ENCODE peak calls at places on chromosomes 2 and 18, in five cellular contexts. K is CD8-positive, alpha-beta T cell; A is AG10803; E is hepatocyte; D is HFF-Myc. G is an unnamed sample.

GRCh38 chr2:75607988-75608683 is 38.4 kb upstream of the MRPL19 start:
- DNase-seq in K (no peak), A (no peak), E (no peak), D (no peak), G (no peak)

GRCh38 chr2:224969633-224970292 is 72.5 kb downstream of the DOCK10 start:
- DNase-seq in K (no peak), A (no peak), E (no peak), D (no peak), G (no peak)

GRCh38 chr2:241279413-241279812 is 36.1 kb downstream of the HDLBP start:
- DNase-seq in K (no peak), A (no peak), E (no peak), D (no peak), G (no peak)

GRCh38 chr2:7704296-7704865 is 787.2 kb downstream of the RNF144A start:
- DNase-seq in K (no peak), A (peak), E (no peak), D (no peak), G (no peak)

GRCh38 chr2:198219292-198219691 is 414.9 kb downstream of the PLCL1 start:
- DNase-seq in K (no peak), A (no peak), E (no peak), D (no peak), G (no peak)

GRCh38 chr2:196279496-196279895 is 108.1 kb upstream of the STK17B start:
- DNase-seq in K (no peak), A (peak), E (no peak), D (no peak), G (no peak)

GRCh38 chr2:149858916-149859634 is 271.5 kb upstream of the MMADHC start:
- DNase-seq in K (no peak), A (peak), E (no peak), D (peak), G (no peak)

GRCh38 chr2:142037051-142037450 is 93.8 kb downstream of the LRP1B start:
- DNase-seq in K (no peak), A (peak), E (peak), D (peak), G (no peak)

GRCh38 chr2:232982926-232983668 is 30.0 kb downstream of the NGEF start:
- DNase-seq in K (no peak), A (no peak), E (no peak), D (no peak), G (no peak)

GRCh38 chr2:113848758-113849460 is 41.0 kb upstream of the ACTR3 start:
- DNase-seq in K (no peak), A (peak), E (peak), D (no peak), G (no peak)

GRCh38 chr2:85400541-85400940 is 9.6 kb downstream of the CAPG start:
- DNase-seq in K (no peak), A (no peak), E (no peak), D (no peak), G (no peak)

GRCh38 chr18:13565228-13565627 is 161.1 kb downstream of the FAM210A start:
- DNase-seq in K (no peak), A (no peak), E (no peak), D (no peak), G (no peak)

GRCh38 chr18:22691988-22692710 is 241.0 kb upstream of the RBBP8 start:
- DNase-seq in K (no peak), A (peak), E (peak), D (peak), G (peak)

GRCh38 chr2:109378682-109379081 is 235.1 kb downstream of the SEPTIN10 start:
- DNase-seq in K (no peak), A (no peak), E (no peak), D (no peak), G (no peak)

GRCh38 chr18:12271376-12272235 is 17.4 kb downstream of the CIDEA start:
- DNase-seq in K (peak), A (peak), E (peak), D (no peak), G (no peak)

GRCh38 chr18:31410716-31411483 is 34.3 kb downstream of the DSG4 start:
- DNase-seq in K (no peak), A (no peak), E (no peak), D (no peak), G (no peak)

GRCh38 chr2:230694241-230694640 is 18.4 kb upstream of the CAB39 start:
- DNase-seq in K (no peak), A (no peak), E (no peak), D (no peak), G (no peak)

GRCh38 chr2:95372845-95373244 is 29.7 kb upstream of the FAHD2A start:
- DNase-seq in K (no peak), A (no peak), E (no peak), D (no peak), G (no peak)

GRCh38 chr2:209977386-209978239 is 24.8 kb upstream of the RPE start:
- DNase-seq in K (no peak), A (peak), E (peak), D (peak), G (peak)

GRCh38 chr2:10433264-10433947 is 14.7 kb downstream of the ODC1 start:
- DNase-seq in K (no peak), A (no peak), E (no peak), D (no peak), G (no peak)

GRCh38 chr2:241503776-241504392 is 4.5 kb downstream of the STK25 start:
- DNase-seq in K (no peak), A (no peak), E (no peak), D (no peak), G (no peak)

GRCh38 chr2:191209346-191209745 is 35.9 kb upstream of the MYO1B start:
- DNase-seq in K (no peak), A (peak), E (no peak), D (no peak), G (no peak)

GRCh38 chr2:241724259-241724974 is 10.0 kb upstream of the D2HGDH start:
- DNase-seq in K (no peak), A (no peak), E (no peak), D (no peak), G (no peak)

GRCh38 chr2:164808776-164809175 is 32.8 kb downstream of the COBLL1 start:
- DNase-seq in K (no peak), A (peak), E (no peak), D (no peak), G (no peak)

GRCh38 chr2:164515746-164516145 is 105.5 kb downstream of the GRB14 start:
- DNase-seq in K (no peak), A (no peak), E (no peak), D (no peak), G (no peak)

GRCh38 chr2:27278010-27278409 is 2.8 kb downstream of the DNAJC5G start:
- DNase-seq in K (no peak), A (no peak), E (no peak), D (no peak), G (no peak)

GRCh38 chr2:50953021-50953420 is 78.9 kb downstream of the NRXN1 start:
- DNase-seq in K (no peak), A (peak), E (no peak), D (no peak), G (no peak)

GRCh38 chr18:5707586-5707985 is 163.8 kb upstream of the EPB41L3 start:
- DNase-seq in K (no peak), A (no peak), E (no peak), D (no peak), G (no peak)

GRCh38 chr2:219252900-219253752 is at the start of gene TUBA4B:
- DNase-seq in K (no peak), A (no peak), E (peak), D (no peak), G (no peak)

DNA sequence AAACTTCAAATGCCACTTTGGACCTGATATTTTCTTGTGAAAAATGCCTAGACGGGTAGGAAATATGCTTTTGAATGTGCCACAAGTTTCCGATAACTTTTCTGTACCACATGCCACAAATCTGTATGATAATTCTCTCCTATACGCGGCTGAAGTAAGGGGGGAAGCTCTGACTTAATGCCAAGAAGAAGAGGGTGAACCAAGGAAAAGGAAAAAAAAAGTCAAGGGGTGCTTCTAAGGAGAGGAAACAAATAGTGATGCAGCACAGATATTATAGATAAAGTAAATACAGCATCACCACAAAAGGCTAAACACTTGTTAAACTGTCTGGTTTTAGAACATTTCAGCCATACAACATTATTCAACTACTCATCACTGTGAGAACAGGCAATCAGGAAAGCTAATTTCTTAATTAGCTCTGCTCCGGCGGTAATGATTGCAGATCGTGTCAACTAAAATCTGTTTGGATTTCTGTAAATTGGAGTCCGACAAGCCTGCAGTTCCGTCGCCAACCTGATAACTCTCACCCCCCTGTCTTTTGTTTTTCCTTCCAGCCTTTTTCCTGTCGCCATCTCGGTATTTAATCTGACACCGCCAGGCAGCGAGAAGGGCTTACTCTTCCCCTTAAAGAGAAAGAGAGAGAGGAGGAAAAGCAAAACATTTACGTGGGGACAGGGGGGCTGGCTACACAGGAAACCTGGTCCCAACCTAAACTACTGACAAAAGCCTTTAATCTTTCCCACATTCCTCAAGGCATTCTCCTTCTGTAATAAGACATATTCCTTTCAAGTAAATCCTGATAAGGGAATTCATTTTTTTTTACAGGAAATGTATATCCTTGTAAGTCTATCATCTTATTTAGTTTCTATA is 67.5 kb downstream of the ZEB2 start:
- DNase-seq in K (no peak), A (peak), E (peak), D (no peak), G (no peak)
- TF ChIP-seq CTCF in K (no peak), A (peak), E (no peak), D (no peak), G (peak)

GRCh38 chr18:70072678-70073077 is 125.0 kb upstream of the CD226 start:
- DNase-seq in K (no peak), A (peak), E (peak), D (no peak), G (peak)
- TF ChIP-seq CTCF in K (peak), A (peak), E (peak), D (no peak), G (peak)

GRCh38 chr2:20241973-20242726 is 17.2 kb upstream of the SDC1 start:
- DNase-seq in K (no peak), A (no peak), E (no peak), D (no peak), G (no peak)
- TF ChIP-seq CTCF in K (peak), A (peak), E (peak), D (peak), G (peak)

GRCh38 chr2:46051103-46051502 is 246.1 kb upstream of the EPAS1 start:
- DNase-seq in K (no peak), A (no peak), E (no peak), D (no peak), G (no peak)

GRCh38 chr2:46050027-46050426 is 247.2 kb upstream of the EPAS1 start:
- DNase-seq in K (no peak), A (no peak), E (no peak), D (no peak), G (no peak)

GRCh38 chr2:46047280-46047679 is 249.9 kb upstream of the EPAS1 start:
- DNase-seq in K (no peak), A (no peak), E (no peak), D (no peak), G (no peak)

GRCh38 chr2:46053502-46054094 is 243.6 kb upstream of the EPAS1 start:
- DNase-seq in K (no peak), A (no peak), E (no peak), D (no peak), G (no peak)

DNA sequence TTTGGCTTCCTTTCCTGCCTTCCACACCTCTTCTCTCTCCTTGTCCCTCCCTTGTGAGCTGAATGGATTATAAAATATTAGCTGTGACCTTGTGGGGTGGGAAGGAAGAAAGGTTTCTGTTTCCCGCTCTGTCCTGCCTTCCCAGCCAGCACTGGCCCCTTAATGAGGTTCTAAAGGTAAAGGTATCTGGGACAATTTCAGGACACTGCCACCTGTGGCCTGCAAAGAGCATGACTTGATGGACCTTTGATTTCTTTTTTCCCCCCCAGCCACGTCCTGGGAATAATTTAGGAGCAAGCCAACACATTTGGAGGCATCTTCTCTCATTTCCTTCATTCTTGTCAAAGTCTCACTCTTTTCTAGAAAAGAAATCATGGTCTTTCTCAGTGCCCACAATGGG is 246.7 kb upstream of the EPAS1 start:
- DNase-seq in K (no peak), A (no peak), E (no peak), D (no peak), G (no peak)
- TF ChIP-seq CTCF in K (no peak), A (no peak), E (peak), D (no peak), G (no peak)

GRCh38 chr2:73862987-73863386 is 29.8 kb upstream of the ACTG2 start:
- DNase-seq in K (no peak), A (no peak), E (no peak), D (no peak), G (no peak)
- TF ChIP-seq CTCF in K (no peak), A (no peak), E (no peak), D (no peak), G (no peak)

DNA sequence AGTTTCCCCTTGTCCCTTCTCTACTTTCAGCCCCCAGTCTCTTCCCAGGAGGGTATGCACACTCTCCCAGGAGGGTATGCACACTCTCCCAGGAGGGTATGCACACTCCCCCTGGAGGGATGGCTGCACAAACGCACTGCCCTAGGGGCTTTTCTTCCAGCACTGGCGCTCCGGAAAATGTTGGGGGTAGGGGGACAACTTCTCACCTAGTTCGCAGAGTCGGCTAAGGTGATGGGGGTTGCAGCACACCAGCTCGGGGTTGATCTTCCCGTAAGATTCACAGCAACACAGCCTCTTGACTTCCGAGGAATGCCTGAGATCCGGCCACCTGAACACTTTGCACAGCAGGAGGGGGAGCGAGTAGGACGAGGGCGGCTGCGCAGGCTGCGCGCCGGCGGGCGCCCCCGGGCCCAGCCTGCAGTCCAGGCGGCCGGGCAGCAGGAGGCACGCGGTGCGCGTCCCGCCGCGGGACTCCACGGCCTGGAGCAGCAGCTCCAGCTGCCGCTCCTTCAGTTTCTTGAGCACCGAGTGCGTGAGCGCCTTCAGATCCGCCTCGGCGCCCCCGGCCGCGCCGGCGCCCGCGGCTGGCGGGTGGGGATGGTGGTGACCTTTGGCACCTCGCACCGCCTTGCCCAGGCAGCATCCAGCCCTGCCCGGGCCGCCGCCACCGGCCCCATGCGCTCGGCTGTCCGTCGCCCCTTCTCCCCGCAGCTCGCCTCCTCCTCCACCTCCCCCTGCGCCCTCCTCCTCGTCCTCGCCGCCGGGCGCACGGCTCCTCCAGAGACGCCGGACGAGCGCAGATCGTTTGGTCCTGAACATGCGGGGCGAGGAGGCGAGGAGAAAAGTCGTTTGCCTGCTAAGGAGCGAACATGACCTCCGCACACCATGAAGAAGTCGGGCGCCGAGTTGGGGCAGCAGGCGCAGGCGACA is 894 bp downstream of the SMAD7 start:
- DNase-seq in K (no peak), A (no peak), E (peak), D (no peak), G (no peak)
- TF ChIP-seq CTCF in K (no peak), A (peak), E (peak), D (no peak), G (peak)

GRCh38 chr2:134855709-134856108 is 17.3 kb downstream of the ACMSD start:
- DNase-seq in K (no peak), A (no peak), E (no peak), D (no peak), G (no peak)

GRCh38 chr2:134862069-134862468 is 23.7 kb downstream of the ACMSD start:
- DNase-seq in K (no peak), A (no peak), E (no peak), D (no peak), G (no peak)

GRCh38 chr2:134862674-134863073 is 24.3 kb downstream of the ACMSD start:
- DNase-seq in K (no peak), A (no peak), E (no peak), D (no peak), G (no peak)

GRCh38 chr2:134861173-134861572 is 22.8 kb downstream of the ACMSD start:
- DNase-seq in K (no peak), A (no peak), E (no peak), D (no peak), G (no peak)

GRCh38 chr2:134858245-134858644 is 19.8 kb downstream of the ACMSD start:
- DNase-seq in K (no peak), A (no peak), E (no peak), D (no peak), G (no peak)
- TF ChIP-seq CTCF in K (no peak), A (no peak), E (no peak), D (no peak), G (no peak)

DNA sequence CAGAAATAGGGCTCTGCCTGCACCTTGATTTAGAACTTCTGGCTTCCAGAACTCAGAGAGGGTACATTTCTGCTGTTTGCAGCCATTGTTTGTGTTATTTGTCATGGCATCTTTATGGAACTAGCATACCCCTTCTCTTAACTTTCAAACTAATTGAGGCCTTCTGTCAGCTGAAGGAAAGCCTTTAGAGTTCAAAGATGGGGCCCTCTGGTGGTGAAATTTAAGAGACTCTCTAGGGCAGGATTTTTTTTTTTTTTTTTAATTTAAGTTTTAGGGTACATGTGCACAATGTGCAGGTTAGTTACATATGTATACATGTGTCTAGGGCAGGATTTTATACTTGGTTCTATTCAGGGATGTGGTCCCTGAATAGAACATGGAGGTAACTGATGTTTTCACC is 260.6 kb upstream of the LINC00305 start:
- DNase-seq in K (no peak), A (no peak), E (peak), D (no peak), G (no peak)
- TF ChIP-seq CTCF in K (no peak), A (peak), E (peak), D (no peak), G (no peak)

GRCh38 chr2:138500592-138501426 is 761 bp upstream of the SPOPL start:
- DNase-seq in K (no peak), A (no peak), E (no peak), D (no peak), G (no peak)

GRCh38 chr2:138499684-138500083 is 1.9 kb upstream of the SPOPL start:
- DNase-seq in K (no peak), A (no peak), E (no peak), D (no peak), G (no peak)

GRCh38 chr2:138502253-138503086 is 900 bp downstream of the SPOPL start:
- DNase-seq in K (no peak), A (no peak), E (peak), D (no peak), G (no peak)

GRCh38 chr2:138503087-138503442 is 1.5 kb downstream of the SPOPL start:
- DNase-seq in K (no peak), A (peak), E (no peak), D (no peak), G (no peak)

DNA sequence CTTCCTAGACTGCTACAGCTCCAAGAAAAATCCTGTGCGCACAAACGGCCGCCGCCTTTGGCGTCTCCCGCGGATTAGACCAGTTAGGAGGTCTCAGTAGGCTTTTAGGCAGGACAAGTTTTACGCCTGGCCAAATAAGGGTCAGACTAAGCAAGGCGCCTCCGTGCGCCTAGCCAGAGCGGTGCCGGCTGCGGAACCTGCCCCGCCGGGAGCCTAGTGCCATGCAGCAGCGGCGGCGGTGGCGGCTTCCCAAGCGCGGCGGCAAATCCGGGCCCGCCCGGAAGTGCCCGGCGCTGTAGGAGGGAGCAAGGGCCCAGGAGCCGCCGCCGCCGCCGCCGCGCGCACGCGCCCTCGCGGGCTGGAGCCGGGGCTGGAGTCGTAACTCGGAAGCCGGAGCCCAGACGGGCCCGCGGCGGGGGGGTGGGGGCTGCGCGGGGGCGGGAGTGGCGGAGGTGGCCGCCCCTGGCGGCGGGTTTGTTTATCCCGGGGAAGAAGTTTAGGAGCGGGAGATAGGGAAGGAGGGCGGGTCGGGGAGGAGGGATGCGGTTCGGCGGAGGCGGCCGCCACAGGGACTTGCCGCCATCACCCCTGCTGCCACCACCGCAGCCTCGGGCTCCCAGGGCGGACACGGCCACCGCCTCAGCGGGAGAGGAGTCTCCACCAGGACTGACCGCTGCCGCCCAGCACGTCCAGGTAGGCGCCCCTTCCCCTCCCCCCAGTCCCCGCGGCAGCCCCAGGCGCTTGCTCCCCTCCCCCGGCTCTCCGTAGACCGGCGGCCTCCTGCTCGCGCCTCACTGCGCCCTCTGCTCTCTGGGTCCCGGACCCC is at the start of gene SPOPL:
- DNase-seq in K (peak), A (peak), E (peak), D (peak), G (peak)
- TF ChIP-seq CTCF in K (no peak), A (peak), E (peak), D (no peak), G (no peak)

G was measured in AG04450.